ENCODE peak calls at places on chromosomes 4 and X, in seven cellular contexts. W is IMR-90, G is mesenchymal stem cell, B is neuronal stem cell, Q is H9, L is H1, Z is trophoblast cell. O is an unnamed sample.

GRCh38 chr4:24278693-24279092 is 305.7 kb downstream of the DHX15 start:
- DNase-seq in W (peak), G (peak), B (no peak), Q (no peak), L (no peak), Z (no peak), O (no peak)

GRCh38 chr4:103099691-103100392 is at the start of gene BDH2:
- DNase-seq in W (peak), G (peak), B (peak), Q (peak), L (peak), Z (peak), O (peak)

GRCh38 chr4:4864940-4865704 is 5.7 kb downstream of the MSX1 start:
- DNase-seq in W (no peak), G (no peak), B (no peak), Q (no peak), L (no peak), Z (no peak), O (peak)

GRCh38 chr4:80711956-80712355 is 318.6 kb upstream of the BMP3 start:
- DNase-seq in W (peak), G (no peak), B (no peak), Q (no peak), L (no peak), Z (peak), O (no peak)

GRCh38 chr4:161132715-161133425 is 1030.9 kb downstream of the FSTL5 start:
- DNase-seq in W (no peak), G (no peak), B (no peak), Q (no peak), L (no peak), Z (no peak), O (no peak)

GRCh38 chr4:76198411-76199237 is 15.0 kb downstream of the SCARB2 start:
- DNase-seq in W (peak), G (peak), B (no peak), Q (no peak), L (no peak), Z (no peak), O (peak)

GRCh38 chr4:74418063-74418670 is 26.8 kb upstream of the AREG start:
- DNase-seq in W (peak), G (peak), B (no peak), Q (no peak), L (no peak), Z (no peak), O (no peak)

GRCh38 chrX:136636121-136636520 is 11.8 kb upstream of the CD40LG start:
- DNase-seq in W (no peak), G (no peak), B (peak), Q (peak), L (no peak), Z (no peak), O (peak)

GRCh38 chrX:123274796-123275195 is 90.7 kb downstream of the GRIA3 start:
- DNase-seq in W (no peak), G (no peak), B (no peak), Q (no peak), L (no peak), Z (no peak), O (no peak)

GRCh38 chr4:8780596-8781368 is 90.9 kb downstream of the HMX1 start:
- DNase-seq in W (no peak), G (no peak), B (no peak), Q (no peak), L (no peak), Z (no peak), O (no peak)

GRCh38 chr4:121072080-121072835 is at the start of gene NDNF:
- DNase-seq in W (peak), G (peak), B (peak), Q (peak), L (no peak), Z (no peak), O (peak)

GRCh38 chr4:121192013-121192412 is 27.9 kb upstream of the TNIP3 start:
- DNase-seq in W (no peak), G (no peak), B (no peak), Q (no peak), L (no peak), Z (no peak), O (no peak)

GRCh38 chr4:42655921-42656735 is 777 bp downstream of the ATP8A1 start:
- DNase-seq in W (no peak), G (peak), B (peak), Q (peak), L (no peak), Z (no peak), O (peak)

GRCh38 chrX:132837126-132837525 is 121.3 kb downstream of the HS6ST2 start:
- DNase-seq in W (no peak), G (peak), B (no peak), Q (no peak), L (no peak), Z (no peak), O (no peak)

GRCh38 chr4:35500812-35501211 is 743.5 kb downstream of the ARAP2 start:
- DNase-seq in W (no peak), G (no peak), B (no peak), Q (no peak), L (no peak), Z (no peak), O (no peak)

GRCh38 chrX:69137371-69137881 is 27.8 kb downstream of the PJA1 start:
- DNase-seq in W (peak), G (peak), B (no peak), Q (peak), L (no peak), Z (no peak), O (peak)

GRCh38 chr4:22850055-22850454 is 157.3 kb downstream of the GBA3 start:
- DNase-seq in W (no peak), G (no peak), B (no peak), Q (no peak), L (no peak), Z (no peak), O (no peak)

GRCh38 chrX:132833373-132833772 is 125.1 kb downstream of the HS6ST2 start:
- DNase-seq in W (no peak), G (no peak), B (no peak), Q (no peak), L (no peak), Z (no peak), O (peak)

GRCh38 chr4:85774489-85774888 is 299.5 kb downstream of the ARHGAP24 start:
- DNase-seq in W (no peak), G (no peak), B (no peak), Q (no peak), L (no peak), Z (no peak), O (peak)

GRCh38 chr4:110638347-110638746 is 15.5 kb upstream of the PITX2 start:
- DNase-seq in W (no peak), G (peak), B (no peak), Q (no peak), L (no peak), Z (no peak), O (no peak)

GRCh38 chr4:161222889-161223288 is 940.9 kb downstream of the FSTL5 start:
- DNase-seq in W (no peak), G (no peak), B (no peak), Q (no peak), L (no peak), Z (no peak), O (no peak)

GRCh38 chrX:112066813-112067212 is 15.8 kb downstream of the TRPC5 start:
- DNase-seq in W (no peak), G (no peak), B (no peak), Q (no peak), L (no peak), Z (no peak), O (no peak)

GRCh38 chr4:173287486-173287885 is 46.7 kb downstream of the HMGB2 start:
- DNase-seq in W (no peak), G (no peak), B (no peak), Q (no peak), L (no peak), Z (no peak), O (no peak)

GRCh38 chrX:7263961-7264360 is 116.0 kb upstream of the PUDP start:
- DNase-seq in W (no peak), G (no peak), B (no peak), Q (no peak), L (no peak), Z (no peak), O (no peak)

GRCh38 chr4:25842229-25842840 is 20.5 kb downstream of the SEL1L3 start:
- DNase-seq in W (no peak), G (no peak), B (no peak), Q (no peak), L (no peak), Z (no peak), O (peak)

GRCh38 chrX:49282647-49283011 is 13.0 kb downstream of the PPP1R3F start:
- DNase-seq in W (peak), G (peak), B (no peak), Q (peak), L (no peak), Z (no peak), O (peak)

GRCh38 chrX:118347131-118347530 is 1.2 kb downstream of the WDR44 start:
- DNase-seq in W (peak), G (peak), B (no peak), Q (no peak), L (no peak), Z (peak), O (peak)

GRCh38 chr4:164169591-164169990 is 584.3 kb upstream of the SMIM31 start:
- DNase-seq in W (peak), G (peak), B (no peak), Q (no peak), L (no peak), Z (no peak), O (no peak)

GRCh38 chrX:19627081-19627480 is 111.8 kb upstream of the MAP3K15 start:
- DNase-seq in W (no peak), G (no peak), B (no peak), Q (no peak), L (no peak), Z (no peak), O (no peak)

GRCh38 chr4:37453361-37454262 is 209.1 kb downstream of the NWD2 start:
- DNase-seq in W (no peak), G (peak), B (peak), Q (peak), L (no peak), Z (peak), O (peak)

GRCh38 chr4:174505012-174505411 is 17.3 kb downstream of the HPGD start:
- DNase-seq in W (no peak), G (no peak), B (no peak), Q (no peak), L (no peak), Z (no peak), O (no peak)

GRCh38 chrX:153306527-153307115 is 14.9 kb downstream of the PNMA6F start:
- DNase-seq in W (no peak), G (no peak), B (no peak), Q (no peak), L (no peak), Z (no peak), O (no peak)
- H3K18ac ChIP-seq in W (no peak), G (no peak), B (peak), Q (no peak), L (no peak), Z (no peak), O (no peak)

DNA sequence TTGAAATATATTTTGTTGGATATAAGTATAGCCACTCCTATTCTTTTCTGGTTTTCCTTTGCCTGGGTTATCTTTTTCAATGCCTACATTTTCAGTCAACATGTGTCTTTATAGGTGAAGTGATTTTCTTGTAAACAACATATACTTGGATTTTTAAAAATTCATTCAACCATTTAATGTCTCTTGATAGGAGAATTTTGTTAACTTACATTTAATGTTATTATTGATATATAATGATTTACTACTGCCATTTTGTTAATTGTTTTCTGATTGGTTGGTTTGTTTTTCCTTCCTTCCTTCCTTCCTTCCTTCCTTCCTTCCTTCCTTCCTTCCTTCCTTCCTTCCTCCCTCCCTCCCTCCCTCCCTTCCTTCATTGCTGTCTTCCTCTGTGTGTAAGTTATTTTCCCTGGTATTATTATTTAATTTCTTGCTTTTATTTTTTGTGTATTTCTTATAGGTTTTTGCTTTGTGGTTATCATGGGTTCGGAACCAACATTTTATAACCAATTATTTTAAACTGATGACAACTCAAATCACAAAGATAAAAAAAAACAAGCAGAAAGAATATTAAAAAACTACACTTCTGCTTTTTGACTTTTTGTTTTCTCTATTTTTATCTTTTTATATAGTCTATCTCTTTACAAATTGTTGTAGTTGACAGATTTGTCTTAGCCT is 330.1 kb upstream of the GRID2 start:
- DNase-seq in W (no peak), G (no peak), B (no peak), Q (no peak), L (no peak), Z (no peak), O (no peak)
- H3K18ac ChIP-seq in W (no peak), G (no peak), B (no peak), Q (no peak), L (no peak), Z (no peak), O (no peak)

GRCh38 chr4:127261476-127261875 is 371.3 kb upstream of the INTU start:
- DNase-seq in W (no peak), G (no peak), B (no peak), Q (no peak), L (no peak), Z (no peak), O (no peak)
- H3K18ac ChIP-seq in W (peak), G (no peak), B (no peak), Q (no peak), L (no peak), Z (no peak), O (no peak)

GRCh38 chrX:52353838-52354237 is 15.0 kb upstream of the XAGE2 start:
- DNase-seq in W (no peak), G (no peak), B (no peak), Q (no peak), L (no peak), Z (peak), O (peak)

GRCh38 chrX:52363247-52363883 is 5.5 kb upstream of the XAGE2 start:
- DNase-seq in W (peak), G (no peak), B (no peak), Q (no peak), L (no peak), Z (peak), O (peak)

GRCh38 chrX:52355108-52355507 is 13.7 kb upstream of the XAGE2 start:
- DNase-seq in W (no peak), G (no peak), B (no peak), Q (no peak), L (no peak), Z (peak), O (peak)

DNA sequence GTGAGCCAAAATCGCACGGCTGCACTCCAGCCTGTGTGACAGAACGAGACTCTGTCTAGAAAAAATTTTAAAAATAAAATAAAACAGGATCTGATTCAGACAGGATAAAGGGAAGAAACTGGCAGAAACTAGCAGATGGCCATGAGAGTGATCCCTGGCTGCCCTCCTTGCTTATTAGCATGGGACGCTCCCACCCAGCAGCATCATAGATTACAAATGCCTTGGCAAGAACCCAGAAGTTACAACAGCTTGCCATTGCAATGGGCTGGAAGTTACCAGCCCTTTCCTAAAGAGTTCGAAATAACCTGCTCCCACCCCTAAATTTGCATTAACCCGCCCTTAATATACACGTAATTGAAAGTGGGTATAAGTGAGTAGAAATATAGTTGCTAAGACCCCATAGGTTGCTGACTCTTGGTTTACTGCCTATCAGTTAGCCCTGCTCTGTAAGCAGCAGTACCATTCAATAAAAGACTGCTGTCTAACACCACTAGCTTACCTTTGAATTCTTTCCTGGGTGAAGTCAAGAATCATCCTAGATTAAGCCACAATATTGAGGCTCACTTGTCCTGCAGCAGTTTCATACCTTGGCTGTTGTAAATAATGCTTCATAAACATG is 9.1 kb upstream of the XAGE2 start:
- DNase-seq in W (no peak), G (no peak), B (no peak), Q (no peak), L (no peak), Z (no peak), O (no peak)
- H3K18ac ChIP-seq in W (no peak), G (no peak), B (no peak), Q (no peak), L (no peak), Z (no peak), O (no peak)